ENCODE peak calls at places on chromosomes 7 and 10, in ten cellular contexts. E is foreskin fibroblast; H is NB4; Z is heart right ventricle; O is stomach; A is D721Med; J is tibial artery; T is epithelial cell of proximal tubule; L is CD4-positive, alpha-beta T cell; B is RWPE1. V is an unnamed sample.

GRCh38 chr10:119341236-119342016 is 134.1 kb downstream of the GRK5 start:
- DNase-seq in E (peak; percentile 76), H (peak; percentile 62), Z (peak; percentile 57), O (no peak), A (no peak), J (no peak), T (peak; percentile 26), L (peak; percentile 46), B (peak; percentile 52), V (no peak)

GRCh38 chr7:120273476-120273975 is 551 bp downstream of the KCND2 start:
- DNase-seq in E (peak; percentile 12), H (peak; percentile 15), Z (no peak), O (no peak), A (no peak), J (no peak), T (no peak), L (no peak), B (peak; percentile 8), V (peak; percentile 78)

GRCh38 chr7:121752706-121753105 is 120.3 kb upstream of the PTPRZ1 start:
- DNase-seq in E (no peak), H (peak; percentile 29), Z (no peak), O (no peak), A (no peak), J (no peak), T (no peak), L (no peak), B (no peak), V (no peak)

GRCh38 chr10:133466683-133467275 is 13.0 kb downstream of the SCART1 start:
- DNase-seq in E (no peak), H (no peak), Z (no peak), O (no peak), A (no peak), J (peak; percentile 37), T (no peak), L (no peak), B (no peak), V (no peak)

GRCh38 chr7:76352193-76352592 is 6.6 kb downstream of the YWHAG start:
- DNase-seq in E (peak; percentile 16), H (no peak), Z (no peak), O (no peak), A (no peak), J (no peak), T (no peak), L (no peak), B (no peak), V (no peak)

GRCh38 chr7:77439572-77439971 is 23.4 kb upstream of the GSAP start:
- DNase-seq in E (peak; percentile 62), H (peak; percentile 48), Z (peak; percentile 48), O (peak; percentile 49), A (no peak), J (no peak), T (no peak), L (no peak), B (peak; percentile 35), V (no peak)

GRCh38 chr7:38819463-38819862 is 89.5 kb downstream of the VPS41 start:
- DNase-seq in E (no peak), H (peak; percentile 50), Z (no peak), O (no peak), A (no peak), J (no peak), T (no peak), L (no peak), B (no peak), V (no peak)

GRCh38 chr7:29442146-29442545 is 121.5 kb upstream of the PRR15 start:
- DNase-seq in E (peak; percentile 23), H (peak; percentile 11), Z (no peak), O (no peak), A (no peak), J (no peak), T (no peak), L (no peak), B (peak; percentile 76), V (no peak)

GRCh38 chr7:2698581-2699288 is 10.7 kb downstream of the AMZ1 start:
- DNase-seq in E (no peak), H (peak; percentile 98), Z (no peak), O (no peak), A (no peak), J (no peak), T (no peak), L (peak; percentile 72), B (no peak), V (peak; percentile 93)

GRCh38 chr7:38105874-38106483 is 72.1 kb upstream of the STARD3NL start:
- DNase-seq in E (peak; percentile 68), H (peak; percentile 77), Z (peak; percentile 7), O (no peak), A (no peak), J (no peak), T (no peak), L (no peak), B (peak; percentile 46), V (peak; percentile 44)

GRCh38 chr10:48504141-48504885 is 100.6 kb downstream of the ARHGAP22 start:
- DNase-seq in E (no peak), H (no peak), Z (no peak), O (peak; percentile 23), A (no peak), J (peak; percentile 51), T (no peak), L (no peak), B (no peak), V (no peak)

GRCh38 chr7:157874870-157875229 is 538.0 kb downstream of the DNAJB6 start:
- DNase-seq in E (no peak), H (no peak), Z (no peak), O (no peak), A (no peak), J (no peak), T (no peak), L (no peak), B (no peak), V (no peak)

GRCh38 chr7:157875230-157876179 is 538.7 kb downstream of the DNAJB6 start:
- DNase-seq in E (no peak), H (peak; percentile 90), Z (no peak), O (peak; percentile 57), A (peak; percentile 35), J (no peak), T (no peak), L (peak; percentile 44), B (no peak), V (no peak)

GRCh38 chr7:157874208-157874816 is 537.5 kb downstream of the DNAJB6 start:
- DNase-seq in E (no peak), H (no peak), Z (no peak), O (no peak), A (no peak), J (no peak), T (no peak), L (no peak), B (no peak), V (no peak)

GRCh38 chr7:157877298-157877840 is 540.6 kb downstream of the DNAJB6 start:
- DNase-seq in E (no peak), H (no peak), Z (no peak), O (no peak), A (no peak), J (no peak), T (no peak), L (no peak), B (no peak), V (no peak)

GRCh38 chr7:157876469-157877285 is 539.9 kb downstream of the DNAJB6 start:
- DNase-seq in E (no peak), H (peak; percentile 40), Z (no peak), O (no peak), A (no peak), J (no peak), T (no peak), L (no peak), B (no peak), V (no peak)
- TF ChIP-seq CTCF in E (no peak), H (no peak), Z (no peak), O (no peak), A (no peak), J (no peak), T (no peak), L (no peak), B (no peak), V (no peak)

GRCh38 chr10:55668326-55668922 is 692.6 kb downstream of the ZWINT start:
- DNase-seq in E (no peak), H (peak; percentile 47), Z (no peak), O (no peak), A (no peak), J (no peak), T (no peak), L (no peak), B (no peak), V (no peak)
- TF ChIP-seq CTCF in E (no peak), H (peak; percentile 46), Z (no peak), O (no peak), A (peak; percentile 38), J (no peak), T (peak; percentile 66), L (no peak), B (no peak), V (peak; percentile 7)

DNA sequence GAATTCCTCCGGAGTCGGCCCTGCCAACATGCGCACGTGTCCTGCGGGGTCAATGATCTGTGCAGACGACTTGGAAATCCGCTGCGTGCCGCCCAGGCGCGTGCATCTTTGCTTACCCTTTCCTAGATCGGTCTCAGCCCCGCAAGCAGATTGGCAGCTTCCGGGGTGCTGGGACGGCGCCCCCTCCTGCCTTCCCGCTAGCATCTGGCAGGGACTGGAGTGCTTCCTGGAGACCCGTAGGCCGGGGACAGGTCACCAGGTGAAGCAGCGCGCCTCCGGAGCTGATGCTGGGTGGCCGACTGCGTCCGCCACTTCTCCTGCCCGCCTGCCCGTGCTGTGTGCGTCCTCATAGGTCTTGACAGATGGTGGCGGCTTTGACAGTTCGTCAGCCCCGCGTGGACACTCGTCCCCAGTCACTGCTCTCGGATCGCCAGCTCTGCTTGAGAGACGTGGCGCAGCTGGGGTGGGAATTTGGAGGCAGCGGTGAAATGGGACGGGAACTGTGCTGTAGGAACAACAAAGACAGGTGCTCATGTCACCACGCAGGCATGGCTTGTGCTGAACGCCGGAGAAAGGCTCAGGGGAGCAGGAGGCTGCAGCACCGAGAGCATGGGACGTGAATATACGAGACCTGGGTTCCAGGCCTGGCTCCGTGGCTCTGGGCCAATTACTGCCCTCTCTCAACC is 21.9 kb upstream of the KCNK18 start:
- DNase-seq in E (no peak), H (no peak), Z (no peak), O (no peak), A (no peak), J (no peak), T (no peak), L (peak; percentile 12), B (no peak), V (peak; percentile 50)
- TF ChIP-seq CTCF in E (no peak), H (no peak), Z (no peak), O (no peak), A (no peak), J (no peak), T (no peak), L (peak; percentile 28), B (peak; percentile 16), V (peak; percentile 12)

DNA sequence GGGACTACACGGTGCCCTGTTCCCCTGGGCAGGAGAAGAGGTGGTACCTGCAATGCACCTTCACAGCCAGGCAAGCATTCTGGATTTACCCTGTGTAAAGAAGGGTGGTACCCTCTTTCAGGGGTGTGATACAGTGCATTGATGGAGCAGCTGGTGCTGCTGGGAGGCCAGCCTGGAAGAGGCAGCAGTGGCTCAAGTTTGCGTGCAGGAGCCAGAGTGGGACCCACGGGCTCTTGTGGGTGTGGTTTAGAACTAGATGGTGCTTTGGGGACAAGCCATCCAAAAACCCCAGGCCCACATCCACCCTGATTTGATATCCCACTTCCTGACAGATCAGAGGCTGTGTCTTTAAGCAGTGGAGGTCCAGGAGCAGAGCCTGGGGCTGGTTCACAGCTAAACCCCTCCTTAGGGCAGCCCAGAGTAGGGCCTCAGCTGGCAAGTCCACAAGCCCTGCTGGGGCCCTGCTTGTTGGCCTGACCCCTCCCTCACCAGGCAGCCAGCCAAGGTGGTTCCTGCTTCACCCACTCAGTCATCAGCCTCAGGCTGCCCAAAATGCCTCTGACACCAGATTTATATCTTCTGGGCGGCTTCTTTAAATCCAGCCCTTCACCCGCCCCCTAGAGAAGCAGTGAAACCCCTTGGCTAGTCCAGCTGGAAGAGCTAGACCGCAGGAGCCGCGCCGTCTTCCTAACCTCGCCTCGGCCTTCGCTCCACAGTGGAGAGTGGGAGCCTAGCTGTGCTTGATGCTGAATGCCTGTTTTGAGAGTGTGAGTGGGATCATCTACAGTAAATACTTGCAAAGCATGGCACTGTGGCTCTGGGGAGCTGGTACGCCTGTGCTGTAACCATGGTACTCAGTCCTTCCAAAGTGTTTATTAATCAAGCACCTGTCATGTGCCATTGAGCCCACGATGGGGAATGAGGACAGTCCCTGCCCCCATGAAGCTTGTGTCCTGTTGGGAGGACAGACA is 1.4 kb upstream of the ASIC3 start:
- DNase-seq in E (peak; percentile 84), H (no peak), Z (no peak), O (no peak), A (no peak), J (no peak), T (no peak), L (no peak), B (peak; percentile 20), V (no peak)
- TF ChIP-seq CTCF in E (no peak), H (no peak), Z (no peak), O (no peak), A (no peak), J (no peak), T (no peak), L (no peak), B (no peak), V (no peak)